ENCODE peak calls at places on chromosomes 2 and 18, in seven cellular contexts. A, H, V, X, O, F and Y are unnamed samples.

GRCh38 chr2:237128026-237128703 is 42.5 kb downstream of the COPS8 start:
- DNase-seq in O (peak), F (no peak), X (peak), A (peak), H (no peak), V (no peak), Y (no peak)

GRCh38 chr2:31563273-31563839 is 17.4 kb downstream of the SRD5A2 start:
- DNase-seq in V (no peak), F (no peak), H (no peak), O (no peak), X (no peak), A (no peak), Y (no peak)

GRCh38 chr2:234994340-234995321 is 42.8 kb downstream of the SH3BP4 start:
- DNase-seq in A (peak), H (no peak), F (no peak), V (no peak), X (no peak), O (no peak), Y (no peak)

GRCh38 chr18:45688834-45689233 is 35.1 kb upstream of the SLC14A1 start:
- DNase-seq in O (no peak), A (no peak), V (no peak), F (no peak), X (no peak), H (no peak), Y (no peak)

GRCh38 chr2:142724186-142724585 is 153.3 kb upstream of the KYNU start:
- DNase-seq in O (no peak), A (no peak), X (no peak), H (no peak), V (no peak), F (no peak), Y (no peak)

GRCh38 chr2:159921752-159922404 is 123.9 kb upstream of the CD302 start:
- DNase-seq in A (peak), F (peak), X (peak), O (peak), H (peak), V (no peak), Y (no peak)

GRCh38 chr2:38439226-38439612 is 62.1 kb upstream of the ATL2 start:
- DNase-seq in V (no peak), F (no peak), H (no peak), A (no peak), O (no peak), X (no peak), Y (no peak)

GRCh38 chr2:20526146-20526545 is 79.3 kb downstream of the RHOB start:
- DNase-seq in O (no peak), H (no peak), F (no peak), A (no peak), V (no peak), X (no peak), Y (no peak)

GRCh38 chr18:58870130-58870529 is 5.5 kb downstream of the ZNF532 start:
- DNase-seq in A (no peak), X (no peak), H (no peak), F (no peak), O (no peak), V (no peak), Y (no peak)

GRCh38 chr2:196263181-196263747 is 91.9 kb upstream of the STK17B start:
- DNase-seq in V (peak), H (peak), O (peak), A (no peak), X (no peak), F (no peak), Y (peak)

GRCh38 chr2:209610631-209611030 is 161.0 kb upstream of the UNC80 start:
- DNase-seq in H (no peak), F (no peak), X (no peak), V (no peak), O (no peak), A (no peak), Y (no peak)

GRCh38 chr2:10145519-10146357 is 23.2 kb downstream of the RRM2 start:
- DNase-seq in X (no peak), A (no peak), O (no peak), H (no peak), V (no peak), F (no peak), Y (no peak)

GRCh38 chr2:169091761-169092523 is 22.6 kb downstream of the DHRS9 start:
- DNase-seq in A (no peak), H (no peak), O (no peak), F (no peak), V (no peak), X (peak), Y (no peak)

GRCh38 chr2:226403360-226403759 is 396.3 kb downstream of the IRS1 start:
- DNase-seq in O (no peak), H (no peak), X (no peak), V (no peak), A (peak), F (no peak), Y (no peak)

GRCh38 chr2:36271266-36271665 is 84.3 kb upstream of the CRIM1 start:
- DNase-seq in V (no peak), F (no peak), X (no peak), H (no peak), A (no peak), O (peak), Y (no peak)

GRCh38 chr18:35267161-35267651 is 22.8 kb downstream of the ZSCAN30 start:
- DNase-seq in H (no peak), F (no peak), A (no peak), V (no peak), X (no peak), O (peak), Y (no peak)

GRCh38 chr2:74834806-74835755 is 1.2 kb downstream of the HK2 start:
- DNase-seq in A (peak), F (peak), H (peak), O (peak), V (no peak), X (no peak), Y (no peak)

GRCh38 chr18:22230403-22231042 is 61.1 kb downstream of the GATA6 start:
- DNase-seq in O (no peak), V (no peak), H (no peak), X (no peak), F (no peak), A (no peak), Y (no peak)

GRCh38 chr2:54558976-54559410 is 102.9 kb downstream of the SPTBN1 start:
- DNase-seq in O (no peak), H (peak), V (no peak), F (no peak), A (no peak), X (no peak), Y (no peak)

GRCh38 chr2:158690823-158691222 is 104.3 kb upstream of the DAPL1 start:
- DNase-seq in H (no peak), V (no peak), X (no peak), F (no peak), O (no peak), A (no peak), Y (no peak)

GRCh38 chr2:118850171-118850900 is 2.9 kb upstream of the EN1 start:
- DNase-seq in H (no peak), X (no peak), V (no peak), A (no peak), O (no peak), F (peak), Y (no peak)

GRCh38 chr2:199228887-199229819 is 228.6 kb downstream of the SATB2 start:
- DNase-seq in A (no peak), H (peak), O (no peak), X (no peak), V (peak), F (no peak), Y (no peak)

GRCh38 chr2:109712746-109713145 is 81.4 kb upstream of the RGPD5 start:
- DNase-seq in F (no peak), A (no peak), X (no peak), V (no peak), H (no peak), O (no peak), Y (no peak)

GRCh38 chr2:60565472-60565871 is 12.0 kb upstream of the BCL11A start:
- DNase-seq in O (no peak), X (peak), A (peak), V (no peak), F (no peak), H (peak), Y (peak)

GRCh38 chr2:219514196-219514761 is at the start of gene ASIC4:
- DNase-seq in F (no peak), O (no peak), H (peak), X (no peak), A (no peak), V (no peak), Y (no peak)
- TF ChIP-seq EZH2 in F (no peak), O (peak), H (no peak), X (no peak), A (peak), V (no peak), Y (no peak)

DNA sequence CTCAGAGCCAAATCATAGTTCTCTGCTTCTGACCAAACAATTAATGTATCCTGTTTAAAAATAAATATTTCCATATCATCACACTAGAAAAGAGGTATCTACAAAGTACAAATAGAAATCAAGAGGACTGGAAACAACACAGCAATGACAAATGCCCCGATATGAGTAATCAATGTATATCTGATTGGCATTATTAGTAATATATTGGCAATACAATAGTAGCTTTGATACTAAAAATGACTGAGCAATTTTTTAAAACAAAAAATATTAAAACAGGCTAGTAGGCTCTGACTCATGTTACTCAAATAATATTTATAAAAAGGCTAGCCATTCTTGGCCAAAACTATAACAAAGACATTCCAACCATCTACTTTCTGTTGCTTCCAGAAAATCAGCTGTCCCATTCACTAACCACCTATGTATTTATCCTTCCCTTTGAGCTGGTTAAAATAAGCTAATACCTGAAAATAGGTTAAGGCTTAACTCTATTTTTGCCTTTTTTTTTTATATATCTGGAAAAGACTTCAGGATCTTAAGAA is 13.3 kb downstream of the PPP4R3B start:
- DNase-seq in O (no peak), V (no peak), A (no peak), F (no peak), X (no peak), H (no peak), Y (no peak)
- H3K9ac ChIP-seq in O (no peak), V (no peak), A (no peak), F (no peak), X (no peak), H (no peak), Y (no peak)

GRCh38 chr2:172086349-172087190 is 1.3 kb downstream of the DLX1 start:
- DNase-seq in H (no peak), V (no peak), X (no peak), A (peak), O (peak), F (peak), Y (no peak)

GRCh38 chr2:172084484-172084733 is 898 bp upstream of the DLX1 start:
- DNase-seq in O (no peak), F (no peak), A (no peak), H (no peak), V (no peak), X (no peak), Y (no peak)

GRCh38 chr2:172083725-172084483 is 1.4 kb upstream of the DLX1 start:
- DNase-seq in F (peak), O (peak), V (no peak), A (no peak), H (peak), X (no peak), Y (no peak)

GRCh38 chr2:172085460-172086159 is at the start of gene DLX1:
- DNase-seq in O (no peak), A (no peak), V (no peak), F (peak), X (no peak), H (no peak), Y (no peak)

DNA sequence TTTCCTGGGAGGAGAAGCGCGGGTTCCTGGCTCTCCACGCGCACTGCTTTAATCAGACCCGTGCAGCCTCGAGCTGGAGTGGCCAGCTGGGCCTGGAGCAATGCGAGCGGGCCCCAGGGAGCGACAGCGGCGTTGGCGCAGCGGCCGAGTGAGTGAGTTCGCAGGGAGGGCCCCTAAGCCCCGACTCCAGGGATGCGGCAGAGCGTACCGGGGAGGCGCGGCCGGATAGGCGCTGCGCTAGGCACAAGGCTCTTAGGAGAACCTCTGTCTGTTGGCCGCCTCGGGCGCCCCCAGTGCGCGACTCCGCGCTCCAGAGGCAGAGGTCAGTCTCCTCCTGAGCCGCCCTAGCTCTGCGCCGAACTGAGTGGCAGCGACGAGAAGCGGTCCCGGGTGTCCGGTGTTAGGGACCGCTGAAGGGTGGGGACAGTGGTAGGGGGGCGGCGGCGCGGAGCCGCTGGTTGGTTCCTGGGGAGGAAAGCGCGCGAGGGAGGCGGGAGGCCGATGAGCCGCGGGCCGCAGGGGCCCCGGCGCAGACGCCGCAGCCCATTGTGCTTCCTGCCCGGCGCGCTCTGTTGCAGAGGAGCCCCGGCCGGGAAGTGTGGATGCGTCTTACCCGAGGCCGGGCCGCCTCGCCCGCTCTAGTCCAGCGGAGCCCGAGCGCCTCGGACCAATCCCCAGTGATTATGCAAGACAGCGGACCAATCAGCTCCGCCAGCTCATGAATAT is 410 bp upstream of the DLX1 start:
- DNase-seq in V (no peak), O (peak), H (peak), F (peak), X (peak), A (peak), Y (no peak)
- TF ChIP-seq POLR2AphosphoS5 in V (no peak), O (no peak), H (peak), F (no peak), X (peak), A (no peak), Y (peak)

GRCh38 chr2:88765154-88765948 is 73.9 kb downstream of the RPIA start:
- DNase-seq in O (peak), X (no peak), V (no peak), F (peak), A (no peak), H (no peak), Y (no peak)
- TF ChIP-seq EZH2 in O (peak), X (no peak), V (no peak), F (no peak), A (no peak), H (no peak), Y (no peak)

GRCh38 chr2:219458996-219459395 is 24.4 kb downstream of the SPEG start:
- DNase-seq in X (no peak), H (no peak), O (no peak), F (no peak), A (no peak), V (no peak), Y (no peak)

GRCh38 chr2:219460424-219460926 is 25.8 kb downstream of the SPEG start:
- DNase-seq in H (peak), O (no peak), X (no peak), F (peak), V (no peak), A (no peak), Y (no peak)

GRCh38 chr2:219457784-219458369 is 23.2 kb downstream of the SPEG start:
- DNase-seq in O (no peak), F (no peak), X (no peak), A (no peak), V (no peak), H (peak), Y (no peak)

GRCh38 chr2:219461061-219461514 is 26.4 kb downstream of the SPEG start:
- DNase-seq in V (no peak), A (no peak), O (no peak), H (peak), F (no peak), X (no peak), Y (no peak)

DNA sequence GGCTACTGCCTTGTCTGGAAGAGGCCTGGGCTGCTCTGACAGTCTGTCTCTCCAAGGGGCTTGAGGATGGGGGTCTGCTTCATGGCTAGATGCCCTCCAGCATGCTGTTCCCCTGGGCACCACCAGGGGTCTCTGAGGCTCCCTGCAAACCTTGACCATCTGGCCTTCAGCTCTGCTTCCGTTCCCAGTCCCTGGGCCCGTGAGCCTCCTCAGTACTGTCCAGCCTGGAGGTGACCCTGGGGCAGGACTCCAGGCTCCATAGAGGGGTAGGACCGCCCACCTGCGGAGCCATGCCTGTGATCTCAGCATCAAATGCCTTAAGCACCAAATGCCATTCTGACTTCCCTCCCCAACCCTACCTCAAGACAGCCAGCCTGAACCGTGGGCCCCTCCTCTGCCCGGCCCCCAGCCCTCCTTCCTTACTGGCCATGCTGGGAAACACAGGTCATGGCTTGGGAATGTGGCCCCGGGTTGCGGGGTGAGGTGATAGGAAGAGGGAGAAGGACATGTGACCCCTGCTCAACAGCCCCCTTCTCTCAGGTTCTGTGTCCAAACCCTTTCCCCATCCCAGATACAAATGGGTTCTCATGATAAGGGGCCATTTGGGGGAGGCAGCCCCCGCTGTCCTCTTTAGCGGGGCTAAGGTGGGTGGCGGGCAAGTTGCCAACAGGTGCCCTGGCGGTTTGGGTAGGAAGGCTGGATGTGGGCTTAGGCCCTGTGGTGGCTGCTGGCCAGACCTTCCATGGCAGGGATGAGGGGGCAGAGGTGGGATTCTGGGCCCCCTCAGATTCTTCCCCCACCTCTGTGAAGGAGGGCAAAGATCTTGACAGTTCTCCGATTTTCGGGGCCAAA is 25.0 kb downstream of the SPEG start:
- DNase-seq in F (peak), O (peak), X (no peak), V (no peak), A (peak), H (peak), Y (no peak)
- H3K9ac ChIP-seq in F (no peak), O (no peak), X (no peak), V (no peak), A (no peak), H (peak), Y (no peak)

DNA sequence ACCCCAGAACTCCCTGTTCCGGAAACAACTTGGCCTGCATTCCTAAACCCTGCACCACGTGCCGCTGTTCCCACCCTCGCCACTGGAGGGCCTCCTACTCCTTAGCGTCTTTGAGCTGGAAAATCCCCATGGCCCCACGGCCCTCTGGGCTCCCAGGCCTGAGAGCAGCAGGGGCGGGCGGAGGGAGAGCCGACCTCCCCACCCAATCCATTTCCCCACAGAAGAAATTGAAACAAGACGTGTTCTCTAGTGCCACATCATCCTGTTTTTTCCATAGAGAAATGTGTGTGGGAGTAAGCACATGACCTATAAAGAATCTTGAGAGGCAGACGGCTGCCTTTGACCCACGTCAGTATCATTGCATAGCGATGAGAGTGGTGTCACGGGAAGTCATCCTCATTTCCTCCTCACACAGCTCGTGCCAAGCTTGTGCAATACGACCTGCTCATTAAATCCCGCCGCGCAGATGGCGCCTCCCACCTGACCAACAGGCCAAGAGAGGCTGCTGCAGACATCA is 79.2 kb downstream of the LAMA1 start:
- DNase-seq in F (peak), A (peak), H (peak), O (peak), X (no peak), V (no peak), Y (no peak)
- TF ChIP-seq POLR2AphosphoS5 in F (no peak), A (no peak), H (no peak), O (no peak), X (no peak), V (no peak), Y (no peak)